ENCODE peak calls at places on chromosome 16, in ten cellular contexts. N is activated T-helper 1 cell treated with anti-CD3 and anti-CD28 coated beads, Interleukin-2, amount 50 U/mL, for 16 hours; P is GOT3; D is H1; A is thoracic aorta; X is NCI-H1436; C is iPS-NIHi11; M is AG10803; E is activated CD8-positive, alpha-beta memory T cell treated with anti-CD3 and anti-CD28 coated beads for 1 hour; Z is EL. O is an unnamed sample.

GRCh38 chr16:86884256-86884655 is 305.9 kb downstream of the FOXL1 start:
- DNase-seq in N (no peak), Z (peak; percentile 25), M (peak; percentile 10), A (no peak), X (no peak), D (no peak), C (no peak), P (no peak), E (no peak), O (no peak)

GRCh38 chr16:7518158-7518557 is 185.5 kb downstream of the RBFOX1 start:
- DNase-seq in C (no peak), A (no peak), M (no peak), Z (no peak), X (no peak), E (no peak), P (no peak), D (no peak), N (no peak), O (no peak)

GRCh38 chr16:86516618-86517003 is 6.3 kb downstream of the FOXF1 start:
- DNase-seq in C (no peak), D (no peak), N (no peak), X (no peak), Z (no peak), P (no peak), A (no peak), M (peak; percentile 21), E (no peak), O (no peak)

GRCh38 chr16:55701442-55702319 is 45.9 kb downstream of the SLC6A2 start:
- DNase-seq in N (no peak), M (peak; percentile 37), E (no peak), C (peak; percentile 63), P (peak; percentile 16), Z (peak; percentile 42), X (peak; percentile 29), A (no peak), D (no peak), O (peak; percentile 61)

GRCh38 chr16:6897910-6898475 is 434.7 kb upstream of the RBFOX1 start:
- DNase-seq in X (no peak), E (no peak), C (no peak), D (no peak), Z (no peak), M (no peak), A (no peak), P (no peak), N (no peak), O (no peak)

GRCh38 chr16:75377971-75378386 is 55.3 kb downstream of the CFDP1 start:
- DNase-seq in A (no peak), P (peak; percentile 28), E (no peak), D (no peak), C (peak; percentile 26), N (no peak), M (peak; percentile 98), Z (peak; percentile 91), X (no peak), O (no peak)

GRCh38 chr16:10876799-10877341 is at the start of gene CIITA:
- DNase-seq in D (no peak), Z (peak; percentile 96), N (no peak), E (peak; percentile 10), M (peak; percentile 84), C (peak; percentile 58), A (peak; percentile 51), P (peak; percentile 69), X (no peak), O (no peak)

GRCh38 chr16:11989238-11990160 is 13.0 kb downstream of the SNX29 start:
- DNase-seq in M (no peak), N (no peak), Z (no peak), A (no peak), C (no peak), D (no peak), X (no peak), E (no peak), P (no peak), O (no peak)

GRCh38 chr16:88068476-88069396 is 117.5 kb downstream of the BANP start:
- DNase-seq in E (no peak), Z (no peak), P (no peak), A (no peak), M (no peak), D (no peak), X (no peak), C (no peak), N (no peak), O (no peak)

GRCh38 chr16:81442220-81442908 is 2.2 kb upstream of the CMIP start:
- DNase-seq in P (no peak), Z (no peak), E (no peak), A (no peak), X (no peak), M (no peak), C (no peak), N (no peak), D (no peak), O (no peak)

GRCh38 chr16:68884867-68885266 is 41.5 kb downstream of the TANGO6 start:
- DNase-seq in P (no peak), X (no peak), C (no peak), N (no peak), M (no peak), Z (no peak), D (no peak), A (no peak), E (no peak), O (no peak)

GRCh38 chr16:3095869-3096268 is 3.2 kb downstream of the ZSCAN10 start:
- DNase-seq in M (no peak), D (no peak), X (no peak), A (no peak), Z (peak; percentile 24), C (no peak), E (no peak), N (no peak), P (no peak), O (no peak)

GRCh38 chr16:74073471-74073870 is 223.1 kb upstream of the PSMD7 start:
- DNase-seq in Z (no peak), N (no peak), X (no peak), P (no peak), A (no peak), C (no peak), D (no peak), E (no peak), M (peak; percentile 11), O (no peak)

GRCh38 chr16:46918400-46918799 is 34.2 kb downstream of the GPT2 start:
- DNase-seq in D (no peak), E (no peak), P (no peak), X (no peak), C (no peak), Z (no peak), M (no peak), N (no peak), A (no peak), O (no peak)

GRCh38 chr16:48492131-48492530 is 106.9 kb upstream of the SIAH1 start:
- DNase-seq in E (no peak), M (peak; percentile 63), N (no peak), X (no peak), D (no peak), Z (no peak), A (no peak), P (no peak), C (no peak), O (no peak)

GRCh38 chr16:4142268-4142667 is 26.0 kb upstream of the ADCY9 start:
- DNase-seq in D (no peak), E (peak; percentile 11), Z (no peak), M (no peak), C (no peak), A (no peak), P (no peak), X (no peak), N (peak; percentile 7), O (no peak)

GRCh38 chr16:4239020-4239419 is 2.9 kb downstream of the SRL start:
- DNase-seq in E (no peak), D (no peak), Z (no peak), M (no peak), A (no peak), P (no peak), N (no peak), X (no peak), C (no peak), O (no peak)

GRCh38 chr16:87119168-87119567 is 198.0 kb downstream of the C16orf95 start:
- DNase-seq in N (no peak), A (no peak), E (no peak), P (no peak), Z (no peak), M (no peak), D (no peak), X (no peak), C (no peak), O (no peak)

GRCh38 chr16:1338119-1338730 is 4.8 kb downstream of the BAIAP3 start:
- DNase-seq in M (no peak), N (no peak), E (no peak), Z (no peak), A (no peak), P (no peak), D (no peak), X (peak; percentile 28), C (no peak), O (no peak)

GRCh38 chr16:3022208-3022696 is 1.5 kb downstream of the HCFC1R1 start:
- DNase-seq in X (no peak), Z (peak; percentile 97), A (peak; percentile 78), M (peak; percentile 96), N (peak; percentile 70), P (peak; percentile 64), E (peak; percentile 78), C (no peak), D (no peak), O (peak; percentile 96)

GRCh38 chr16:60127196-60127595 is 1393.1 kb upstream of the GOT2 start:
- DNase-seq in N (no peak), Z (no peak), A (no peak), P (no peak), D (no peak), E (no peak), M (peak; percentile 49), X (no peak), C (no peak), O (no peak)

O was measured in coronary artery.